ENCODE peak calls at places on chromosomes 11 and 22, in four cellular contexts. L is lung, U is choroid plexus epithelial cell, T is adipocyte. X is an unnamed sample.

GRCh38 chr11:14657841-14658240 is 14.2 kb downstream of the PDE3B start:
- DNase-seq in L (no peak), U (no peak), T (no peak), X (no peak)

GRCh38 chr11:107397357-107397756 is 60.3 kb downstream of the CWF19L2 start:
- DNase-seq in L (no peak), U (no peak), T (no peak), X (no peak)

GRCh38 chr11:66868726-66869291 is 11.9 kb downstream of the LRFN4 start:
- DNase-seq in L (peak; percentile 72), U (no peak), T (no peak), X (no peak)

GRCh38 chr11:10758959-10759358 is 7.9 kb downstream of the CTR9 start:
- DNase-seq in L (no peak), U (no peak), T (no peak), X (no peak)

GRCh38 chr11:12995823-12996222 is 13.3 kb upstream of the RASSF10 start:
- DNase-seq in L (no peak), U (no peak), T (no peak), X (no peak)

GRCh38 chr11:20707876-20708275 is 38.5 kb downstream of the NELL1 start:
- DNase-seq in L (no peak), U (no peak), T (no peak), X (no peak)

GRCh38 chr11:13962562-13963168 is at the start of gene SPON1:
- DNase-seq in L (peak; percentile 34), U (peak; percentile 4), T (peak; percentile 76), X (peak; percentile 15)

GRCh38 chr11:60056349-60056969 is at the start of gene MS4A3:
- DNase-seq in L (no peak), U (no peak), T (no peak), X (no peak)

GRCh38 chr22:47328550-47329243 is 566.2 kb downstream of the TBC1D22A start:
- DNase-seq in L (no peak), U (peak; percentile 82), T (peak; percentile 88), X (peak; percentile 96)

DNA sequence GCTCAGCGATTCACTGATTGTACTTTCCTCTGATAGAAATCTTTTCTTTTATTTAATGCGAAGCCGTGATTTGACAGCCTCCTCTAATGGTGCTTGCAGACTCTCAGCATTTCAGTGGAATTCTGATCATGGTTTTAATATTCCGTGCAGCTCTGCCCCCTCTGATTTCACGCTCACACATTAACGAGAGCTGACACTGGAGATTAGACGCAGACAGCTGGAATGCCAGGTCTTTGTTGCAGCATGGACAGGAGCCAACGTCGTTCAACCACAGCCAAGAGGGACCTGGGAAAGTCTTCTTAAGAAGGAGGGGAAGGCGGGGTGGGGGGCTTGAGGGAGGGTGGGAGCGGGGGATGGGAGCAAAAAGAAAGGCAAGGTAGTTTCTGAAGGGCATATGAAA is 186.4 kb downstream of the BLID start:
- DNase-seq in L (no peak), U (peak; percentile 47), T (peak; percentile 80), X (peak; percentile 66)
- H3K4me3 ChIP-seq in L (no peak overlapping the region), U (peak overlapping the region; percentile 45), T (peak overlapping the region; percentile 85), X (peak overlapping the region; percentile 48)

DNA sequence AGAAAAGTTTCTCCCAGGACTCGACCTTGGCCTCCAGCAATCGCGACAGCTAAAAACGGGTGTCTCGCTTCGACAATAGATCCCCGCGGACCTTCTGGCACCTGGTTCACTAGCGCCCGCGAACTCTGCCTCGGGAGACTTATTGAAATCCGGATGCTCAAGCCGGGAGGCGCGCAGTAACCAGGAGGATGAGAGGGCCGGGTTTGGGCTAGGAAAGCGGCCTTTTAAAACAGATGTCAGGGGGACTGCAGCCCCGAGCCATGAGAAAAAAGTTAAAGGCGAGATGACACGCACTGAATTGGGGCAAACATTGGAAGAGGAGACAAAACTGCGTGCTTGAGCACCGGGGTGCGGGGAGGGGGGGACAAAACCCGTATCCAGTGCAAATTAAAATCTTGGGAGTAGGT is 637 bp upstream of the ZBTB16 start:
- DNase-seq in L (no peak), U (no peak), T (peak; percentile 43), X (no peak)
- H3K4me3 ChIP-seq in L (peak overlapping the region; percentile 33), U (peak overlapping the region; percentile 51), T (peak overlapping the region; percentile 84), X (peak overlapping the region; percentile 59)

GRCh38 chr11:128690746-128691091 is 3.2 kb upstream of the FLI1 start:
- DNase-seq in L (no peak), U (no peak), T (no peak), X (no peak)

GRCh38 chr11:128689946-128690745 is 3.7 kb upstream of the FLI1 start:
- DNase-seq in L (no peak), U (peak; percentile 50), T (peak; percentile 23), X (no peak)

GRCh38 chr11:128688031-128688713 is 5.7 kb upstream of the FLI1 start:
- DNase-seq in L (no peak), U (no peak), T (no peak), X (no peak)

GRCh38 chr11:128688896-128689546 is 4.9 kb upstream of the FLI1 start:
- DNase-seq in L (no peak), U (no peak), T (no peak), X (no peak)

GRCh38 chr11:128689586-128689945 is 4.3 kb upstream of the FLI1 start:
- DNase-seq in L (no peak), U (no peak), T (no peak), X (no peak)
- H3K4me3 ChIP-seq in L (no peak overlapping the region), U (peak overlapping the region; percentile 44), T (no peak overlapping the region), X (no peak overlapping the region)

GRCh38 chr11:47358731-47359051 is 6.2 kb upstream of the MYBPC3 start:
- DNase-seq in L (no peak), U (no peak), T (no peak), X (no peak)

GRCh38 chr11:47360341-47360740 is 7.8 kb upstream of the MYBPC3 start:
- DNase-seq in L (no peak), U (no peak), T (no peak), X (no peak)

GRCh38 chr11:47359162-47359561 is 6.7 kb upstream of the MYBPC3 start:
- DNase-seq in L (no peak), U (no peak), T (no peak), X (no peak)

GRCh38 chr11:47357985-47358730 is 5.7 kb upstream of the MYBPC3 start:
- DNase-seq in L (no peak), U (no peak), T (no peak), X (no peak)

GRCh38 chr11:47359586-47359985 is 7.1 kb upstream of the MYBPC3 start:
- DNase-seq in L (no peak), U (no peak), T (no peak), X (no peak)
- H3K4me3 ChIP-seq in L (no peak overlapping the region), U (no peak overlapping the region), T (no peak overlapping the region), X (no peak overlapping the region)

GRCh38 chr11:110329441-110329840 is 33.0 kb upstream of the RDX start:
- DNase-seq in L (no peak), U (no peak), T (no peak), X (no peak)
- H3K4me3 ChIP-seq in L (no peak overlapping the region), U (no peak overlapping the region), T (no peak overlapping the region), X (no peak overlapping the region)

DNA sequence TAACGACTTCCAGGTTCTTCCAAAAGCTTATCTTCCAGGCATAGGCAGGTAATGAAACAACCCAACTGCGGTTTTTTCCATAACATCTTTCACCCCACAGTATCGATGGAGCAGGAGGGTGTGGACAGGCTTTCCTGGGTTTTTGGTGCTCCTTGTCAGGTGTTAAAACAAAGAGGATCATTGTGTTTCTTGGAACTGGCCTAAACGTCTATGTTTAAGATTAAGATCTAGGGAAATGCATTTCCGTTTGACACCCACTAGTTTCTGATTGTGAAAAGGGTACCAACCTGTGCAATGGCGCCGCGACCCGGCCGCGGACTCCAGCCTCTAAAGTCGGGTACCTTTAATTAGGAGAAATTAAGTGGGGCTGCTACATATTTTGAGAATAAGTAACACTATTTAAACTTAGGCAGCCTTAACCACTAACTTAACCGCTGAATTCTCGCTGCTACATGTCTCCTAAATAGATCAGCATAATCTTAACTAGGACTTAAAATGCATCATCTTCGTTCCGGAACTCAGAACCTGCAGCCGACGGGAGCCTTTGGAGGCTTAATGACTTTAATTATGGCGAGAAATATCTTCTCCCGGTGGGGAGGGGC is 31.5 kb downstream of the C22orf31 start:
- DNase-seq in L (no peak), U (peak; percentile 57), T (peak; percentile 26), X (peak; percentile 16)
- H3K4me3 ChIP-seq in L (no peak overlapping the region), U (peak overlapping the region; percentile 55), T (no peak overlapping the region), X (peak overlapping the region; percentile 36)

DNA sequence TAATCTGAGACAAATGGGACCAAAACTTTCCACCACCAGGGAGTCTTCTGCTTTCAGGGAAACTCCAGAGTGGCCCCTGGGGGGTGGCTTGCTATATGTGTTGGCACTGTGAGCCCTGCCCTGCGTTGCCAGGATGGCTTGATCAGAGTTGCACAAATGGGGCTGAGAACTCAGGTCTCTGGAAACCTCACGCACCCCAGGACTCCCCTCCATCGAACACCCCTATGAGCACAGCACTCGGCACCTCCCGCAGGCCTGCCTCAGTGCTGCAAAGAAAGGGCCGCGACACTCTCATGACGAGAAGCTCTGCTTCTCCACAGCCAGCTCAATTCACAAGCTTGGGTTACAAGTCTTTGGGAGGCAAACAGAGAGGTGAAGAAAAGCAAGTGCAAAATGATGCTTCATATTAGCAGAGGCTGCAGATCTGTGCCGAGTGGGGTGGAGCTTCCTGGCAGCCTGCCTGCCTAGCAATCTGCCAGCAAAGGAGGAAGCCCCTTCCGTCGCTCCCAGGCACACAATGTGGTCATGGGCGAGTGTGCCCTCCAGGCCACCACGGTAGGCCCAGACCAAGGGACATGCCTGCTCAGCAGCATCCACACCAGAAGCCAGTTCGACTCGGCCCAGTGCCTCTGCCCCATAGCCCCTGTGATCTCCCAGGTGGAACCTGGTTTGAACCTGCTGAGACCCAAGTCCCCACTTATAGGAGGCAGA is 55.7 kb downstream of the MYH9 start:
- DNase-seq in L (no peak), U (peak; percentile 67), T (peak; percentile 53), X (no peak)
- H3K4me3 ChIP-seq in L (no peak overlapping the region), U (no peak overlapping the region), T (no peak overlapping the region), X (no peak overlapping the region)

GRCh38 chr22:40855104-40855959 is 1.1 kb downstream of the ST13 start:
- DNase-seq in L (no peak), U (peak; percentile 63), T (peak; percentile 56), X (peak; percentile 40)

GRCh38 chr22:40855960-40856512 is 403 bp downstream of the ST13 start:
- DNase-seq in L (no peak), U (peak; percentile 51), T (peak; percentile 68), X (peak; percentile 31)

GRCh38 chr22:40853961-40854360 is 2.5 kb downstream of the ST13 start:
- DNase-seq in L (no peak), U (peak; percentile 29), T (peak; percentile 40), X (peak; percentile 4)

GRCh38 chr22:40857309-40857851 is 432 bp downstream of the XPNPEP3 start:
- DNase-seq in L (no peak), U (peak; percentile 29), T (peak; percentile 67), X (peak; percentile 22)

DNA sequence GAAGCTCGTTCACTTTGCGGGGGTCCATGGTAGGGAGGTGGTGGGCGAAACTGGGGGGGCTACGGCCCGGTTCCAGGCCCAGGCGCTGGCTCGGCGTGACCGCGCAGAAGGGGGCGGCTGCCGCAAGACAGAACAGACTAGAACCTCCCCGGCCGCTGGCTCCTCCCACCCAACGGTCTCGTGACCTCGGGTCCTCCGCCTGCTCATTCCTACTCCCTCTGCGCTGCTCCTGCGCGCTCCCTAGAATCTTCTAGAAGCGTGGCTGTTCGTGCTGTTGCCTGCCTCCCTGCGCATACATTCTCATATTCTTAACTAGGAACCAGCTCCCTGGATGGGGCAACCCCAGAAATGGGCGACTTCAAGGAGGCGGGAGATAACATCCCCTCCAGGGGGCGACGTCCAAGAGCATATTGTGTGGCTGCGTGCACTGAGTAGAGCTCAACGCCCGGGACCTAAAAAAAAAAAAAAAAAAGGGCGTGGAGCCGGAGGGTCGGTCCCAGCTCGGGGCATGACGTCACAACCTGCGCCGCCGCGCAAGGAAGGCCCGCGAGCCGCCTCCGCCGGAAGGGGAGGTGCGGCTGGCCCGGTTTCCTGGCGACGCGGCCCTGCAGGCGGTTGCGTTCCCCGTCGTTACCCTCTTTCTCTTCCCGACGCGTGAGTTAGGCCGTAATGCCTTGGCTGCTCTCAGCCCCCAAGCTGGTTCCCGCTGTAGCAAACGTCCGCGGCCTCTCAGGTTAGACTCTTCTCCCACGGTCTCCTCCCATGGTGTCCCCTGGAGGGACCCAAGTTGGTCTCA is at the start of the genes ST13 and XPNPEP3:
- DNase-seq in L (peak; percentile 98), U (peak; percentile 98), T (peak; percentile 97), X (peak; percentile 97)
- H3K4me3 ChIP-seq in L (peak within 1 kb of the TSS; percentile 94), U (peak within 1 kb of the TSS; percentile 98), T (peak within 1 kb of the TSS; percentile 99), X (peak within 1 kb of the TSS; percentile 98)